ENCODE peak calls at places on chromosomes 6 and 20, in eight cellular contexts. R, N, H, W, V, A, J and S are unnamed samples.

GRCh38 chr6:130778946-130779657 is 48.1 kb upstream of the SMLR1 start:
- DNase-seq in R (no peak), N (no peak), H (peak), W (no peak), V (no peak), A (peak), J (no peak), S (no peak)

GRCh38 chr20:36305602-36306556 is at the start of gene DLGAP4:
- DNase-seq in R (no peak), N (peak), H (no peak), W (no peak), V (no peak), A (no peak), J (no peak), S (no peak)

GRCh38 chr20:48962976-48963730 is 41.6 kb downstream of the ARFGEF2 start:
- DNase-seq in R (no peak), N (no peak), H (no peak), W (no peak), V (no peak), A (no peak), J (no peak), S (no peak)

GRCh38 chr6:130943738-130944137 is 116.5 kb downstream of the SMLR1 start:
- DNase-seq in R (no peak), N (peak), H (no peak), W (no peak), V (no peak), A (no peak), J (no peak), S (no peak)

GRCh38 chr20:59078231-59078630 is 35.6 kb upstream of the PRELID3B start:
- DNase-seq in R (no peak), N (no peak), H (no peak), W (no peak), V (no peak), A (peak), J (no peak), S (no peak)

GRCh38 chr6:168075216-168075615 is 3.8 kb downstream of the FRMD1 start:
- DNase-seq in R (no peak), N (no peak), H (no peak), W (no peak), V (no peak), A (no peak), J (no peak), S (no peak)

GRCh38 chr6:121830759-121831158 is 395.3 kb downstream of the GJA1 start:
- DNase-seq in R (no peak), N (no peak), H (no peak), W (no peak), V (no peak), A (no peak), J (no peak), S (no peak)

GRCh38 chr6:100455230-100456124 is 9.2 kb downstream of the SIM1 start:
- DNase-seq in R (no peak), N (no peak), H (no peak), W (no peak), V (no peak), A (no peak), J (no peak), S (no peak)

GRCh38 chr6:11386323-11386722 is 151.2 kb upstream of the TMEM170B start:
- DNase-seq in R (no peak), N (no peak), H (no peak), W (no peak), V (no peak), A (no peak), J (no peak), S (no peak)

GRCh38 chr6:118710616-118711015 is 59.2 kb upstream of the CEP85L start:
- DNase-seq in R (no peak), N (no peak), H (no peak), W (no peak), V (no peak), A (no peak), J (no peak), S (no peak)